ENCODE peak calls at places on chromosomes 12 and 14, in seven cellular contexts. Z is stimulated activated CD4-positive, alpha-beta T cell treated with anti-CD3 and anti-CD28 coated beads, Interleukin-1b, Interleukin-23, amount 100 ng/mL, for 1 hour; F is tibial nerve; C is NCI-H1092 treated with DMSO at 0.1 percent for 48 hours; T is Peyer's patch; H is endothelial cell; Y is endothelial cell of umbilical vein. O is an unnamed sample.

GRCh38 chr12:59077153-59077930 is 157.0 kb upstream of the LRIG3 start:
- DNase-seq in C (no peak), F (no peak), Y (peak), Z (no peak), T (no peak), H (no peak), O (no peak)

GRCh38 chr14:91270619-91271018 is 26.1 kb upstream of the GPR68 start:
- DNase-seq in Z (no peak), C (no peak), Y (no peak), F (no peak), T (no peak), H (no peak), O (no peak)

GRCh38 chr12:6049992-6050391 is 74.5 kb downstream of the VWF start:
- DNase-seq in Y (no peak), H (no peak), F (no peak), T (no peak), Z (no peak), C (no peak), O (no peak)

GRCh38 chr12:109885616-109886015 is 5.3 kb upstream of the GLTP start:
- DNase-seq in F (no peak), H (no peak), Y (no peak), C (no peak), Z (no peak), T (peak), O (no peak)

GRCh38 chr14:49768301-49769121 is 558 bp downstream of the KLHDC2 start:
- DNase-seq in Y (peak), H (peak), Z (peak), T (peak), C (peak), F (no peak), O (peak)

GRCh38 chr12:88520436-88520820 is 59.8 kb downstream of the KITLG start:
- DNase-seq in C (no peak), Y (no peak), T (no peak), Z (no peak), H (no peak), F (no peak), O (no peak)

GRCh38 chr14:37658174-37658573 is 62.7 kb downstream of the TTC6 start:
- DNase-seq in T (no peak), F (no peak), Z (no peak), Y (no peak), H (no peak), C (peak), O (no peak)

GRCh38 chr12:103841690-103842584 is 903 bp upstream of the NT5DC3 start:
- DNase-seq in Y (peak), C (peak), T (peak), F (no peak), Z (no peak), H (peak), O (no peak)

GRCh38 chr14:58663494-58664111 is 25.8 kb downstream of the DACT1 start:
- DNase-seq in Z (no peak), C (peak), F (no peak), H (no peak), Y (no peak), T (no peak), O (peak)

GRCh38 chr12:6927379-6927991 is at the start of gene ATN1:
- DNase-seq in H (peak), T (peak), F (peak), C (peak), Z (no peak), Y (peak), O (peak)

GRCh38 chr12:63779498-63780481 is at the start of gene RXYLT1:
- DNase-seq in H (peak), F (peak), Y (peak), T (peak), C (peak), Z (peak), O (peak)

GRCh38 chr14:23183479-23183878 is at the start of gene SLC7A8:
- DNase-seq in H (peak), T (peak), F (peak), Y (peak), Z (peak), C (peak), O (peak)

GRCh38 chr14:33056213-33056612 is 117.5 kb downstream of the NPAS3 start:
- DNase-seq in Z (no peak), C (no peak), F (no peak), H (no peak), T (no peak), Y (no peak), O (peak)

GRCh38 chr12:50353869-50354593 is 42.4 kb downstream of the FAM186A start:
- DNase-seq in T (no peak), Y (peak), F (no peak), H (no peak), C (no peak), Z (no peak), O (no peak)

GRCh38 chr14:72644758-72645489 is 249.0 kb downstream of the DPF3 start:
- DNase-seq in Y (no peak), H (no peak), F (no peak), T (no peak), C (no peak), Z (no peak), O (no peak)

GRCh38 chr12:88432536-88433462 is 147.5 kb downstream of the KITLG start:
- DNase-seq in F (no peak), T (no peak), C (no peak), Y (no peak), H (no peak), Z (no peak), O (no peak)

GRCh38 chr14:68942281-68943035 is 36.6 kb downstream of the ACTN1 start:
- DNase-seq in T (no peak), C (no peak), F (no peak), Y (no peak), H (no peak), Z (no peak), O (no peak)